ENCODE peak calls at places on chromosomes 4 and X, in seven cellular contexts. L, E, T, S, W, P and K are unnamed samples.

GRCh38 chr4:147535161-147535560 is 54.3 kb downstream of the EDNRA start:
- DNase-seq in W (peak; percentile 23), P (no peak), L (no peak), S (no peak), E (no peak), T (no peak), K (no peak)

GRCh38 chr4:6916587-6917444 is 7.2 kb downstream of the TBC1D14 start:
- DNase-seq in E (peak; percentile 73), P (no peak), T (no peak), L (no peak), S (no peak), W (no peak), K (peak; percentile 73)

GRCh38 chr4:111269439-111269838 is 646.6 kb upstream of the PITX2 start:
- DNase-seq in W (no peak), E (no peak), P (no peak), S (no peak), L (no peak), T (no peak), K (no peak)

GRCh38 chr4:127686656-127687055 is 43.5 kb upstream of the SLC25A31 start:
- DNase-seq in S (no peak), T (no peak), W (no peak), P (no peak), E (no peak), L (no peak), K (peak; percentile 3)

GRCh38 chr4:1471443-1472147 is 65.4 kb upstream of the NKX1-1 start:
- DNase-seq in L (no peak), W (no peak), E (no peak), S (peak; percentile 54), T (no peak), P (no peak), K (no peak)

GRCh38 chr4:100728861-100729260 is 211.0 kb upstream of the EMCN start:
- DNase-seq in L (no peak), W (no peak), E (no peak), P (no peak), T (no peak), S (no peak), K (no peak)

GRCh38 chr4:2732526-2732925 is 23.6 kb downstream of the TNIP2 start:
- DNase-seq in W (no peak), L (no peak), S (no peak), T (no peak), P (no peak), E (no peak), K (no peak)

GRCh38 chr4:148922497-148922896 is 480.3 kb upstream of the NR3C2 start:
- DNase-seq in L (no peak), P (no peak), W (no peak), T (no peak), S (no peak), E (no peak), K (no peak)

GRCh38 chr4:138919094-138919936 is 96.3 kb upstream of the NOCT start:
- DNase-seq in L (peak; percentile 18), E (peak; percentile 63), T (peak; percentile 81), W (peak; percentile 72), P (peak; percentile 48), S (no peak), K (peak; percentile 85)

GRCh38 chr4:54228064-54228527 is 997 bp upstream of the PDGFRA start:
- DNase-seq in W (peak; percentile 92), T (peak; percentile 82), P (peak; percentile 82), S (no peak), E (peak; percentile 59), L (no peak), K (peak; percentile 71)

GRCh38 chrX:112645774-112646173 is 34.0 kb downstream of the LHFPL1 start:
- DNase-seq in T (no peak), S (no peak), P (no peak), E (no peak), L (no peak), W (no peak), K (no peak)

GRCh38 chr4:16617416-16617815 is 281.0 kb downstream of the LDB2 start:
- DNase-seq in S (no peak), P (no peak), L (no peak), W (no peak), E (no peak), T (peak; percentile 74), K (no peak)

GRCh38 chr4:145739840-145740239 is 59.9 kb downstream of the C4orf51 start:
- DNase-seq in P (no peak), L (no peak), E (no peak), W (no peak), S (no peak), T (no peak), K (no peak)

GRCh38 chr4:185470503-185471195 is 884 bp downstream of the CCDC110 start:
- DNase-seq in L (peak; percentile 56), T (peak; percentile 20), W (peak; percentile 11), P (peak; percentile 28), S (no peak), E (peak; percentile 72), K (no peak)

GRCh38 chr4:158850800-158851644 is 82.2 kb downstream of the FNIP2 start:
- DNase-seq in T (peak; percentile 64), W (peak; percentile 53), S (no peak), E (peak; percentile 55), P (no peak), L (no peak), K (peak; percentile 35)

GRCh38 chr4:101349346-101350064 is 2.2 kb upstream of the PPP3CA start:
- DNase-seq in P (peak; percentile 49), T (peak; percentile 34), E (peak; percentile 41), L (no peak), S (peak; percentile 65), W (no peak), K (peak; percentile 76)

GRCh38 chr4:39576268-39576667 is 49.0 kb upstream of the UGDH start:
- DNase-seq in W (no peak), T (no peak), L (no peak), P (no peak), S (no peak), E (no peak), K (no peak)

GRCh38 chr4:17058506-17058905 is 160.1 kb upstream of the LDB2 start:
- DNase-seq in P (peak; percentile 26), T (peak; percentile 49), W (no peak), L (no peak), S (no peak), E (no peak), K (no peak)

GRCh38 chrX:141341341-141341740 is 99.0 kb upstream of the SPANXC start:
- DNase-seq in P (no peak), L (no peak), T (peak; percentile 82), E (no peak), S (no peak), W (no peak), K (peak; percentile 61)

GRCh38 chr4:57023104-57023503 is 44.4 kb downstream of the POLR2B start:
- DNase-seq in L (no peak), P (no peak), S (no peak), E (no peak), W (no peak), T (peak; percentile 65), K (peak; percentile 80)

GRCh38 chr4:96983830-96984229 is 1143.9 kb downstream of the PDHA2 start:
- DNase-seq in T (no peak), P (no peak), L (no peak), W (no peak), E (no peak), S (no peak), K (peak; percentile 21)

GRCh38 chr4:176964116-176964691 is 171.5 kb upstream of the VEGFC start:
- DNase-seq in W (no peak), T (no peak), E (no peak), S (no peak), L (no peak), P (no peak), K (peak; percentile 59)

GRCh38 chr4:156596026-156596425 is 375.6 kb downstream of the PDGFC start:
- DNase-seq in S (no peak), T (no peak), L (no peak), W (no peak), P (no peak), E (no peak), K (no peak)

GRCh38 chrX:103918584-103919335 is 43.7 kb upstream of the TMSB15B start:
- DNase-seq in S (no peak), P (peak; percentile 12), L (peak; percentile 28), T (peak; percentile 47), W (peak; percentile 86), E (no peak), K (peak; percentile 65)

GRCh38 chrX:103918050-103918449 is 44.4 kb upstream of the TMSB15B start:
- DNase-seq in E (no peak), W (peak; percentile 86), L (peak; percentile 14), S (no peak), P (peak; percentile 5), T (peak; percentile 59), K (peak; percentile 64)

GRCh38 chrX:103913356-103914020 is 48.9 kb upstream of the TMSB15B start:
- DNase-seq in W (peak; percentile 48), E (no peak), T (no peak), P (no peak), S (no peak), L (no peak), K (no peak)

GRCh38 chrX:103919336-103919682 is 43.1 kb upstream of the TMSB15B start:
- DNase-seq in W (no peak), T (peak; percentile 42), E (no peak), L (peak; percentile 3), P (peak; percentile 7), S (no peak), K (peak; percentile 35)
- TF ChIP-seq CTCF in W (peak; percentile 30), T (peak; percentile 29), E (no peak), L (peak; percentile 61), P (peak; percentile 9), S (peak; percentile 7), K (peak; percentile 18)

GRCh38 chr4:52173470-52174055 is 122.5 kb downstream of the SPATA18 start:
- DNase-seq in S (no peak), L (no peak), P (peak; percentile 50), T (peak; percentile 50), E (no peak), W (no peak), K (peak; percentile 22)

DNA sequence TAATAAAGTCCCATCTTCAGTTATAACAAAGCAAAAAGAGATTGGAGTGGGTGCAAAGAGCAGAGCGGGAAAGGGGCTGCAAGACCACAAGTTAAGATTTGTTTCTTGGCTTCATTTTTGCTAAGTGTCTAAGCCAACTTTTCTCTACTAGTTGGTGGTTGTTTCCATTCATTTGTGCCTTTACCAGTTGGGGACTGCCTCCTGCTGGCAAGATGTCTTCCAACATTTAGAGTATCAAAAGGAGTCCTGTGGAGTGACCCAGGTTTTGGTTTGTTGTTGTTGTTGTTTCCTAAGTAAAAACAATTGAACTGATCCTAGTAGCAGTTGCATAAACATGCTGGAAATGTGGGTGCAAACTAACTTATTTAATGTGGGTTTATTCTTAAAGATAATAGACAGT is 121.1 kb downstream of the SPATA18 start:
- DNase-seq in W (no peak), E (no peak), S (no peak), P (no peak), L (no peak), T (peak; percentile 11), K (peak; percentile 20)
- TF ChIP-seq CTCF in W (peak; percentile 31), E (no peak), S (no peak), P (no peak), L (no peak), T (peak; percentile 46), K (no peak)

DNA sequence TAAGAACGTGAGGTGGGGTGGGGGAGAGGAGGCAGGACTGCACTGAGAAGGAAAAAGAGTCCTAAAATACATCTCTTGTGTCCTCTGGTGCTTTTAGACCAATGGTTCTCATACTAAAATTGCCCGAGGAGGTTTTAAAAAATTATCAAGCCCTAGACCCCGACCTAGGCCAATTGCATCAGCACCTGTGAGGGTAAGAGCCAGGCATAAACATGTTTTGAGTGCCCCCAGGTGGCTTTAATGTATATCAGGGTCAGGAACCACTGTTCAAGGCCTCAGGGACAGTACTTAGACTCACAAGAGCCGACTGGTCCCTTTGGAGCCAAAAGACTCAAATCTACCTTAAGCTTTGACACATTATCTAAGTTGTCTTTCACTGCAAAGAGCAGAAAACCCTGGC is 37.5 kb upstream of the TMEM150C start:
- DNase-seq in E (no peak), S (no peak), W (peak; percentile 41), L (no peak), P (no peak), T (no peak), K (peak; percentile 29)
- TF ChIP-seq CTCF in E (no peak), S (no peak), W (no peak), L (no peak), P (no peak), T (no peak), K (no peak)

GRCh38 chr4:116702949-116703348 is 382.4 kb downstream of the TRAM1L1 start:
- DNase-seq in E (no peak), W (no peak), T (no peak), S (no peak), P (no peak), L (no peak), K (peak; percentile 17)
- TF ChIP-seq CTCF in E (no peak), W (no peak), T (no peak), S (no peak), P (no peak), L (no peak), K (no peak)